ENCODE peak calls at places on chromosomes 11 and 22, in ten cellular contexts. One of them, this sample, is unnamed.

GRCh38 chr11:47051217-47051616 is 114.7 kb downstream of the CSTPP1 start:
- DNase-seq in HCT116: no peak
- DNase-seq in GM23248: peak; percentile 39
- DNase-seq in A673: no peak
- DNase-seq in neural progenitor cell: no peak
- DNase-seq in H1: no peak
- DNase-seq in MM.1S: no peak
- DNase-seq in K562: no peak
- DNase-seq in fibroblast of lung: peak; percentile 37
- DNase-seq in mammary epithelial cell: peak; percentile 14
- DNase-seq in this sample: no peak

GRCh38 chr22:24583972-24584790 is 8.7 kb downstream of the LRRC75B start:
- DNase-seq in HCT116: no peak
- DNase-seq in GM23248: no peak
- DNase-seq in A673: peak; percentile 54
- DNase-seq in neural progenitor cell: no peak
- DNase-seq in H1: no peak
- DNase-seq in MM.1S: no peak
- DNase-seq in K562: no peak
- DNase-seq in fibroblast of lung: no peak
- DNase-seq in mammary epithelial cell: no peak
- DNase-seq in this sample: no peak

GRCh38 chr11:83865636-83866461 is 579.7 kb upstream of the CCDC90B start:
- DNase-seq in HCT116: no peak
- DNase-seq in GM23248: peak; percentile 39
- DNase-seq in A673: peak; percentile 36
- DNase-seq in neural progenitor cell: no peak
- DNase-seq in H1: no peak
- DNase-seq in MM.1S: no peak
- DNase-seq in K562: no peak
- DNase-seq in fibroblast of lung: peak; percentile 23
- DNase-seq in mammary epithelial cell: peak; percentile 74
- DNase-seq in this sample: no peak

GRCh38 chr11:17188675-17189074 is 19.1 kb downstream of the PIK3C2A start:
- DNase-seq in HCT116: no peak
- DNase-seq in GM23248: no peak
- DNase-seq in A673: no peak
- DNase-seq in neural progenitor cell: peak; percentile 23
- DNase-seq in H1: no peak
- DNase-seq in MM.1S: no peak
- DNase-seq in K562: no peak
- DNase-seq in fibroblast of lung: no peak
- DNase-seq in mammary epithelial cell: no peak
- DNase-seq in this sample: no peak

GRCh38 chr11:46308632-46309419 is 31.4 kb downstream of the CREB3L1 start:
- DNase-seq in HCT116: peak; percentile 48
- DNase-seq in GM23248: peak; percentile 79
- DNase-seq in A673: peak; percentile 89
- DNase-seq in neural progenitor cell: peak; percentile 89
- DNase-seq in H1: peak; percentile 89
- DNase-seq in MM.1S: peak; percentile 58
- DNase-seq in K562: peak; percentile 83
- DNase-seq in fibroblast of lung: peak; percentile 74
- DNase-seq in mammary epithelial cell: peak; percentile 38
- DNase-seq in this sample: no peak

GRCh38 chr11:111561801-111562325 is 21.3 kb downstream of the LAYN start:
- DNase-seq in HCT116: no peak
- DNase-seq in GM23248: peak; percentile 90
- DNase-seq in A673: no peak
- DNase-seq in neural progenitor cell: no peak
- DNase-seq in H1: no peak
- DNase-seq in MM.1S: no peak
- DNase-seq in K562: no peak
- DNase-seq in fibroblast of lung: peak; percentile 76
- DNase-seq in mammary epithelial cell: peak; percentile 76
- DNase-seq in this sample: no peak

GRCh38 chr11:5277807-5278206 is 8.1 kb upstream of the HBE1 start:
- DNase-seq in HCT116: no peak
- DNase-seq in GM23248: no peak
- DNase-seq in A673: no peak
- DNase-seq in neural progenitor cell: no peak
- DNase-seq in H1: no peak
- DNase-seq in MM.1S: no peak
- DNase-seq in K562: no peak
- DNase-seq in fibroblast of lung: no peak
- DNase-seq in mammary epithelial cell: no peak
- DNase-seq in this sample: no peak

GRCh38 chr22:21032037-21032842 is at the start of gene SLC7A4:
- DNase-seq in HCT116: no peak
- DNase-seq in GM23248: no peak
- DNase-seq in A673: no peak
- DNase-seq in neural progenitor cell: peak; percentile 59
- DNase-seq in H1: peak; percentile 67
- DNase-seq in MM.1S: no peak
- DNase-seq in K562: peak; percentile 88
- DNase-seq in fibroblast of lung: no peak
- DNase-seq in mammary epithelial cell: no peak
- DNase-seq in this sample: no peak

GRCh38 chr11:75341583-75341982 is 9.9 kb downstream of the ARRB1 start:
- DNase-seq in HCT116: no peak
- DNase-seq in GM23248: no peak
- DNase-seq in A673: no peak
- DNase-seq in neural progenitor cell: no peak
- DNase-seq in H1: no peak
- DNase-seq in MM.1S: no peak
- DNase-seq in K562: no peak
- DNase-seq in fibroblast of lung: no peak
- DNase-seq in mammary epithelial cell: no peak
- DNase-seq in this sample: no peak

GRCh38 chr11:121964591-121964990 is 151.4 kb downstream of the BLID start:
- DNase-seq in HCT116: no peak
- DNase-seq in GM23248: peak; percentile 74
- DNase-seq in A673: peak; percentile 26
- DNase-seq in neural progenitor cell: no peak
- DNase-seq in H1: no peak
- DNase-seq in MM.1S: no peak
- DNase-seq in K562: no peak
- DNase-seq in fibroblast of lung: peak; percentile 26
- DNase-seq in mammary epithelial cell: no peak
- DNase-seq in this sample: no peak

GRCh38 chr11:33869511-33870422 is 22.1 kb downstream of the LMO2 start:
- DNase-seq in HCT116: no peak
- DNase-seq in GM23248: peak; percentile 67
- DNase-seq in A673: peak; percentile 88
- DNase-seq in neural progenitor cell: peak; percentile 84
- DNase-seq in H1: peak; percentile 73
- DNase-seq in MM.1S: peak; percentile 15
- DNase-seq in K562: peak; percentile 68
- DNase-seq in fibroblast of lung: peak; percentile 14
- DNase-seq in mammary epithelial cell: peak; percentile 31
- DNase-seq in this sample: no peak

GRCh38 chr11:33864479-33864878 is 27.4 kb downstream of the LMO2 start:
- DNase-seq in HCT116: no peak
- DNase-seq in GM23248: no peak
- DNase-seq in A673: no peak
- DNase-seq in neural progenitor cell: no peak
- DNase-seq in H1: no peak
- DNase-seq in MM.1S: no peak
- DNase-seq in K562: no peak
- DNase-seq in fibroblast of lung: no peak
- DNase-seq in mammary epithelial cell: no peak
- DNase-seq in this sample: no peak

GRCh38 chr11:33868646-33869461 is 23.0 kb downstream of the LMO2 start:
- DNase-seq in HCT116: no peak
- DNase-seq in GM23248: peak; percentile 8
- DNase-seq in A673: peak; percentile 50
- DNase-seq in neural progenitor cell: peak; percentile 54
- DNase-seq in H1: peak; percentile 64
- DNase-seq in MM.1S: no peak
- DNase-seq in K562: peak; percentile 65
- DNase-seq in fibroblast of lung: no peak
- DNase-seq in mammary epithelial cell: no peak
- DNase-seq in this sample: no peak

GRCh38 chr11:33867566-33867965 is 24.3 kb downstream of the LMO2 start:
- DNase-seq in HCT116: no peak
- DNase-seq in GM23248: no peak
- DNase-seq in A673: no peak
- DNase-seq in neural progenitor cell: no peak
- DNase-seq in H1: no peak
- DNase-seq in MM.1S: no peak
- DNase-seq in K562: no peak
- DNase-seq in fibroblast of lung: no peak
- DNase-seq in mammary epithelial cell: no peak
- DNase-seq in this sample: no peak

GRCh38 chr11:33867996-33868645 is 23.8 kb downstream of the LMO2 start:
- DNase-seq in HCT116: no peak
- DNase-seq in GM23248: no peak
- DNase-seq in A673: peak; percentile 63
- DNase-seq in neural progenitor cell: peak; percentile 49
- DNase-seq in H1: no peak
- DNase-seq in MM.1S: no peak
- DNase-seq in K562: no peak
- DNase-seq in fibroblast of lung: no peak
- DNase-seq in mammary epithelial cell: no peak
- DNase-seq in this sample: no peak
- TF ChIP-seq EZH2 in HCT116: no peak
- TF ChIP-seq EZH2 in GM23248: peak; percentile 71
- TF ChIP-seq EZH2 in A673: no peak
- TF ChIP-seq EZH2 in neural progenitor cell: no peak
- TF ChIP-seq EZH2 in H1: no peak
- TF ChIP-seq EZH2 in MM.1S: no peak
- TF ChIP-seq EZH2 in K562: no peak
- TF ChIP-seq EZH2 in fibroblast of lung: no peak
- TF ChIP-seq EZH2 in mammary epithelial cell: no peak
- TF ChIP-seq EZH2 in this sample: no peak

GRCh38 chr11:120021978-120022377 is 115.9 kb downstream of the TRIM29 start:
- DNase-seq in HCT116: no peak
- DNase-seq in GM23248: no peak
- DNase-seq in A673: no peak
- DNase-seq in neural progenitor cell: no peak
- DNase-seq in H1: no peak
- DNase-seq in MM.1S: no peak
- DNase-seq in K562: no peak
- DNase-seq in fibroblast of lung: no peak
- DNase-seq in mammary epithelial cell: no peak
- DNase-seq in this sample: no peak
- H3K9me3 ChIP-seq in HCT116: no peaks in the 10 kb centered on the region
- H3K9me3 ChIP-seq in GM23248: no peaks in the 10 kb centered on the region
- H3K9me3 ChIP-seq in A673: no peaks in the 10 kb centered on the region
- H3K9me3 ChIP-seq in neural progenitor cell: no peaks in the 10 kb centered on the region
- H3K9me3 ChIP-seq in H1: no peaks in the 10 kb centered on the region
- H3K9me3 ChIP-seq in MM.1S: no peaks in the 10 kb centered on the region
- H3K9me3 ChIP-seq in K562: no peaks in the 10 kb centered on the region
- H3K9me3 ChIP-seq in fibroblast of lung: no peaks in the 10 kb centered on the region
- H3K9me3 ChIP-seq in mammary epithelial cell: no peaks in the 10 kb centered on the region
- H3K9me3 ChIP-seq in this sample: no peaks in the 10 kb centered on the region

GRCh38 chr11:57428643-57429042 is 1.7 kb upstream of the SLC43A3 start:
- DNase-seq in HCT116: no peak
- DNase-seq in GM23248: no peak
- DNase-seq in A673: no peak
- DNase-seq in neural progenitor cell: no peak
- DNase-seq in H1: no peak
- DNase-seq in MM.1S: no peak
- DNase-seq in K562: no peak
- DNase-seq in fibroblast of lung: no peak
- DNase-seq in mammary epithelial cell: no peak
- DNase-seq in this sample: no peak

GRCh38 chr11:57427692-57428082 is 766 bp upstream of the SLC43A3 start:
- DNase-seq in HCT116: no peak
- DNase-seq in GM23248: peak; percentile 94
- DNase-seq in A673: no peak
- DNase-seq in neural progenitor cell: no peak
- DNase-seq in H1: no peak
- DNase-seq in MM.1S: no peak
- DNase-seq in K562: no peak
- DNase-seq in fibroblast of lung: peak; percentile 96
- DNase-seq in mammary epithelial cell: no peak
- DNase-seq in this sample: no peak

GRCh38 chr11:57426439-57426753 is 525 bp downstream of the SLC43A3 start:
- DNase-seq in HCT116: no peak
- DNase-seq in GM23248: no peak
- DNase-seq in A673: no peak
- DNase-seq in neural progenitor cell: no peak
- DNase-seq in H1: peak; percentile 51
- DNase-seq in MM.1S: no peak
- DNase-seq in K562: no peak
- DNase-seq in fibroblast of lung: no peak
- DNase-seq in mammary epithelial cell: no peak
- DNase-seq in this sample: no peak

GRCh38 chr11:57425565-57426438 is 1.1 kb downstream of the SLC43A3 start:
- DNase-seq in HCT116: no peak
- DNase-seq in GM23248: peak; percentile 79
- DNase-seq in A673: no peak
- DNase-seq in neural progenitor cell: no peak
- DNase-seq in H1: no peak
- DNase-seq in MM.1S: no peak
- DNase-seq in K562: no peak
- DNase-seq in fibroblast of lung: no peak
- DNase-seq in mammary epithelial cell: peak; percentile 36
- DNase-seq in this sample: no peak

GRCh38 chr11:57426754-57427691 is at the start of gene SLC43A3:
- DNase-seq in HCT116: no peak
- DNase-seq in GM23248: peak; percentile 94
- DNase-seq in A673: peak; percentile 78
- DNase-seq in neural progenitor cell: peak; percentile 70
- DNase-seq in H1: peak; percentile 83
- DNase-seq in MM.1S: no peak
- DNase-seq in K562: peak; percentile 93
- DNase-seq in fibroblast of lung: peak; percentile 97
- DNase-seq in mammary epithelial cell: peak; percentile 93
- DNase-seq in this sample: no peak
- H3K4me3 ChIP-seq in HCT116: peak within 1 kb of the TSS; percentile 57
- H3K4me3 ChIP-seq in GM23248: peak within 1 kb of the TSS; percentile 70
- H3K4me3 ChIP-seq in A673: peak within 1 kb of the TSS; percentile 47
- H3K4me3 ChIP-seq in neural progenitor cell: peak within 1 kb of the TSS; percentile 49
- H3K4me3 ChIP-seq in H1: peak within 1 kb of the TSS; percentile 65
- H3K4me3 ChIP-seq in MM.1S: peak within 1 kb of the TSS; percentile 3
- H3K4me3 ChIP-seq in K562: peak within 1 kb of the TSS; percentile 72
- H3K4me3 ChIP-seq in fibroblast of lung: peak within 1 kb of the TSS; percentile 74
- H3K4me3 ChIP-seq in mammary epithelial cell: peak within 1 kb of the TSS; percentile 37
- H3K4me3 ChIP-seq in this sample: peak within 1 kb of the TSS; percentile 36

DNA sequence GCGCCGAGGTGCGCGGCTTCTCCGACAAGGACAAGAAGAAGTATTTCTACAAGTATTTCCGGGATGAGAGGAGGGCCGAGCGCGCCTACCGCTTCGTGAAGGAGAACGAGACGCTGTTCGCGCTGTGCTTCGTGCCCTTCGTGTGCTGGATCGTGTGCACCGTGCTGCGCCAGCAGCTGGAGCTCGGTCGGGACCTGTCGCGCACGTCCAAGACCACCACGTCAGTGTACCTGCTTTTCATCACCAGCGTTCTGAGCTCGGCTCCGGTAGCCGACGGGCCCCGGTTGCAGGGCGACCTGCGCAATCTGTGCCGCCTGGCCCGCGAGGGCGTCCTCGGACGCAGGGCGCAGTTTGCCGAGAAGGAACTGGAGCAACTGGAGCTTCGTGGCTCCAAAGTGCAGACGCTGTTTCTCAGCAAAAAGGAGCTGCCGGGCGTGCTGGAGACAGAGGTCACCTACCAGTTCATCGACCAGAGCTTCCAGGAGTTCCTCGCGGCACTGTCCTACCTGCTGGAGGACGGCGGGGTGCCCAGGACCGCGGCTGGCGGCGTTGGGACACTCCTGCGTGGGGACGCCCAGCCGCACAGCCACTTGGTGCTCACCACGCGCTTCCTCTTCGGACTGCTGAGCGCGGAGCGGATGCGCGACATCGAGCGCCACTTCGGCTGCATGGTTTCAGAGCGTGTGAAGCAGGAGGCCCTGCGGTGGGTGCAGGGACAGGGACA is 2.7 kb downstream of the NLRP6 start:
- DNase-seq in HCT116: no peak
- DNase-seq in GM23248: peak; percentile 20
- DNase-seq in A673: no peak
- DNase-seq in neural progenitor cell: no peak
- DNase-seq in H1: peak; percentile 48
- DNase-seq in MM.1S: no peak
- DNase-seq in K562: no peak
- DNase-seq in fibroblast of lung: no peak
- DNase-seq in mammary epithelial cell: peak; percentile 16
- DNase-seq in this sample: no peak
- TF ChIP-seq EZH2 in HCT116: no peak
- TF ChIP-seq EZH2 in GM23248: peak; percentile 78
- TF ChIP-seq EZH2 in A673: peak; percentile 82
- TF ChIP-seq EZH2 in neural progenitor cell: no peak
- TF ChIP-seq EZH2 in H1: no peak
- TF ChIP-seq EZH2 in MM.1S: no peak
- TF ChIP-seq EZH2 in K562: no peak
- TF ChIP-seq EZH2 in fibroblast of lung: peak; percentile 85
- TF ChIP-seq EZH2 in mammary epithelial cell: peak; percentile 80
- TF ChIP-seq EZH2 in this sample: peak; percentile 42

This sample was measured in SK-N-MC.